ENCODE peak calls at places on chromosomes 1 and 21, in five cellular contexts. E, W, Q, P and L are unnamed samples.

GRCh38 chr1:211332036-211332616 is 5.5 kb downstream of the TRAF5 start:
- DNase-seq in E (no peak), W (no peak), Q (no peak), P (no peak), L (no peak)

GRCh38 chr1:25462732-25463131 is 32.0 kb downstream of the MACO1 start:
- DNase-seq in E (no peak), W (no peak), Q (no peak), P (no peak), L (no peak)

GRCh38 chr21:41141031-41141457 is 26.9 kb upstream of the BACE2 start:
- DNase-seq in E (peak), W (no peak), Q (no peak), P (no peak), L (no peak)

GRCh38 chr1:210437781-210438180 is 109.1 kb downstream of the HHAT start:
- DNase-seq in E (no peak), W (no peak), Q (no peak), P (no peak), L (no peak)

GRCh38 chr1:236751385-236751784 is 43.7 kb upstream of the MTR start:
- DNase-seq in E (no peak), W (no peak), Q (no peak), P (no peak), L (no peak)

GRCh38 chr1:66271216-66271903 is 262.6 kb upstream of the SGIP1 start:
- DNase-seq in E (peak), W (peak), Q (no peak), P (peak), L (peak)

GRCh38 chr1:30929944-30930525 is 21.5 kb upstream of the SDC3 start:
- DNase-seq in E (no peak), W (no peak), Q (no peak), P (no peak), L (no peak)

GRCh38 chr1:236762410-236762809 is 32.7 kb upstream of the MTR start:
- DNase-seq in E (no peak), W (no peak), Q (no peak), P (no peak), L (no peak)

GRCh38 chr1:22551591-22552370 is 11.5 kb upstream of the EPHA8 start:
- DNase-seq in E (no peak), W (no peak), Q (no peak), P (no peak), L (no peak)

GRCh38 chr1:226542623-226543103 is 5.9 kb upstream of the STUM start:
- DNase-seq in E (no peak), W (no peak), Q (no peak), P (peak), L (peak)

GRCh38 chr1:45934947-45935346 is 131.5 kb downstream of the MAST2 start:
- DNase-seq in E (no peak), W (no peak), Q (no peak), P (no peak), L (no peak)

GRCh38 chr1:27505420-27505680 is 15.4 kb upstream of the WASF2 start:
- DNase-seq in E (no peak), W (no peak), Q (no peak), P (no peak), L (no peak)

GRCh38 chr1:220409751-220410370 is 118.1 kb upstream of the MARK1 start:
- DNase-seq in E (no peak), W (no peak), Q (no peak), P (no peak), L (no peak)

GRCh38 chr1:154812911-154813816 is 56.9 kb downstream of the KCNN3 start:
- DNase-seq in E (no peak), W (no peak), Q (no peak), P (peak), L (peak)

GRCh38 chr1:110212165-110213142 is 2.3 kb downstream of the KCNC4 start:
- DNase-seq in E (no peak), W (no peak), Q (no peak), P (no peak), L (peak)

GRCh38 chr1:225460021-225460736 is 32.3 kb upstream of the LBR start:
- DNase-seq in E (no peak), W (no peak), Q (no peak), P (no peak), L (no peak)

GRCh38 chr1:91501527-91501859 is 842 bp downstream of the CDC7 start:
- DNase-seq in E (no peak), W (no peak), Q (no peak), P (no peak), L (no peak)

GRCh38 chr1:27873671-27874384 is 1.5 kb downstream of the THEMIS2 start:
- DNase-seq in E (no peak), W (no peak), Q (no peak), P (no peak), L (no peak)

GRCh38 chr1:226382030-226382429 is 25.9 kb downstream of the PARP1 start:
- DNase-seq in E (no peak), W (no peak), Q (no peak), P (no peak), L (no peak)

GRCh38 chr1:146046664-146047063 is 25.1 kb upstream of the HJV start:
- DNase-seq in E (no peak), W (no peak), Q (no peak), P (no peak), L (no peak)

GRCh38 chr1:240109130-240109529 is 17.4 kb downstream of the FMN2 start:
- DNase-seq in E (no peak), W (no peak), Q (no peak), P (no peak), L (no peak)

GRCh38 chr1:113615425-113615824 is 143.9 kb downstream of the PHTF1 start:
- DNase-seq in E (no peak), W (no peak), Q (no peak), P (no peak), L (no peak)

GRCh38 chr1:31412732-31413404 is at the start of gene SERINC2:
- DNase-seq in E (no peak), W (peak), Q (no peak), P (no peak), L (no peak)

GRCh38 chr1:180542113-180542512 is 16.7 kb upstream of the OVAAL start:
- DNase-seq in E (no peak), W (no peak), Q (no peak), P (no peak), L (no peak)

GRCh38 chr1:155651861-155652661 is 36.5 kb downstream of the YY1AP1 start:
- DNase-seq in E (no peak), W (no peak), Q (no peak), P (no peak), L (no peak)

GRCh38 chr1:2934642-2935081 is 86.6 kb upstream of the ACTRT2 start:
- DNase-seq in E (no peak), W (no peak), Q (no peak), P (no peak), L (no peak)

GRCh38 chr1:23210351-23210785 is 6.9 kb downstream of the HTR1D start:
- DNase-seq in E (peak), W (no peak), Q (no peak), P (no peak), L (no peak)

GRCh38 chr1:224264321-224264720 is 65.7 kb downstream of the NVL start:
- DNase-seq in E (no peak), W (no peak), Q (no peak), P (no peak), L (no peak)

GRCh38 chr1:35600593-35600992 is 27.5 kb downstream of the TFAP2E start:
- DNase-seq in E (no peak), W (no peak), Q (no peak), P (no peak), L (no peak)

GRCh38 chr1:5390497-5390896 is 601.7 kb downstream of the NPHP4 start:
- DNase-seq in E (no peak), W (no peak), Q (no peak), P (no peak), L (no peak)

GRCh38 chr1:65235867-65236805 is 73.2 kb upstream of the DNAJC6 start:
- DNase-seq in E (peak), W (no peak), Q (no peak), P (no peak), L (no peak)

GRCh38 chr1:43197343-43198127 is 25.4 kb downstream of the CFAP57 start:
- DNase-seq in E (no peak), W (no peak), Q (no peak), P (no peak), L (no peak)

GRCh38 chr1:150981805-150982712 is at the start of gene ANXA9:
- DNase-seq in E (no peak), W (no peak), Q (no peak), P (no peak), L (peak)

GRCh38 chr1:226355679-226356583 is 47.0 kb upstream of the LIN9 start:
- DNase-seq in E (no peak), W (no peak), Q (no peak), P (peak), L (no peak)

GRCh38 chr1:115507256-115507589 is 134.5 kb upstream of the VANGL1 start:
- DNase-seq in E (peak), W (no peak), Q (no peak), P (no peak), L (no peak)

GRCh38 chr1:156025873-156026272 is 5.1 kb upstream of the SSR2 start:
- DNase-seq in E (no peak), W (no peak), Q (no peak), P (peak), L (no peak)

GRCh38 chr1:245183429-245183828 is 28.6 kb downstream of the KIF26B start:
- DNase-seq in E (no peak), W (no peak), Q (no peak), P (no peak), L (no peak)

GRCh38 chr21:23811802-23812201 is 1795.5 kb downstream of the MRPL39 start:
- DNase-seq in E (no peak), W (no peak), Q (no peak), P (no peak), L (no peak)